ENCODE peak calls at places on chromosome 5, in six cellular contexts. F is A549, D is K562, Y is endothelial cell of umbilical vein, C is HepG2, I is GM12878. X is an unnamed sample.

GRCh38 chr5:58133631-58134296 is 326.1 kb downstream of the PLK2 start:
- DNase-seq in F (no peak), D (no peak), C (no peak), Y (peak), I (no peak), X (no peak)

GRCh38 chr5:83172655-83173054 is 95.3 kb downstream of the XRCC4 start:
- DNase-seq in Y (peak), I (no peak), C (no peak), D (no peak), F (no peak), X (no peak)

GRCh38 chr5:71778678-71779276 is 59.7 kb downstream of the CARTPT start:
- DNase-seq in D (no peak), C (peak), Y (no peak), F (peak), I (no peak), X (peak)

GRCh38 chr5:154308457-154309360 is 118.2 kb downstream of the GALNT10 start:
- DNase-seq in Y (peak), C (no peak), F (peak), I (no peak), D (no peak), X (no peak)

GRCh38 chr5:61228691-61229280 is 66.5 kb upstream of the SMIM15 start:
- DNase-seq in I (no peak), D (no peak), C (no peak), Y (peak), F (no peak), X (peak)

GRCh38 chr5:89436464-89436863 is 553.5 kb upstream of the MEF2C start:
- DNase-seq in I (peak), C (no peak), Y (no peak), D (no peak), F (no peak), X (no peak)

GRCh38 chr5:56693220-56693579 is 122.1 kb upstream of the MAP3K1 start:
- DNase-seq in F (no peak), C (no peak), I (no peak), D (peak), Y (no peak), X (peak)

GRCh38 chr5:173817561-173817960 is 70.6 kb upstream of the CPEB4 start:
- DNase-seq in F (no peak), C (no peak), I (no peak), D (no peak), Y (no peak), X (peak)

GRCh38 chr5:119032653-119033052 is 38.2 kb upstream of the DMXL1 start:
- DNase-seq in Y (no peak), C (no peak), F (no peak), D (no peak), I (peak), X (no peak)

GRCh38 chr5:163424836-163425235 is 12.6 kb upstream of the CCNG1 start:
- DNase-seq in F (no peak), D (no peak), I (no peak), C (no peak), Y (no peak), X (no peak)

GRCh38 chr5:39714036-39714698 is 289.4 kb upstream of the DAB2 start:
- DNase-seq in I (peak), Y (peak), C (peak), F (peak), D (peak), X (peak)

GRCh38 chr5:143154495-143155375 is 248.8 kb downstream of the NR3C1 start:
- DNase-seq in F (no peak), I (no peak), C (no peak), D (no peak), Y (no peak), X (no peak)

GRCh38 chr5:58135571-58136335 is 324.1 kb downstream of the PLK2 start:
- DNase-seq in Y (no peak), I (no peak), C (no peak), D (no peak), F (no peak), X (no peak)

GRCh38 chr5:72829707-72830106 is 13.2 kb downstream of the TNPO1 start:
- DNase-seq in Y (no peak), I (no peak), D (no peak), C (no peak), F (no peak), X (no peak)

DNA sequence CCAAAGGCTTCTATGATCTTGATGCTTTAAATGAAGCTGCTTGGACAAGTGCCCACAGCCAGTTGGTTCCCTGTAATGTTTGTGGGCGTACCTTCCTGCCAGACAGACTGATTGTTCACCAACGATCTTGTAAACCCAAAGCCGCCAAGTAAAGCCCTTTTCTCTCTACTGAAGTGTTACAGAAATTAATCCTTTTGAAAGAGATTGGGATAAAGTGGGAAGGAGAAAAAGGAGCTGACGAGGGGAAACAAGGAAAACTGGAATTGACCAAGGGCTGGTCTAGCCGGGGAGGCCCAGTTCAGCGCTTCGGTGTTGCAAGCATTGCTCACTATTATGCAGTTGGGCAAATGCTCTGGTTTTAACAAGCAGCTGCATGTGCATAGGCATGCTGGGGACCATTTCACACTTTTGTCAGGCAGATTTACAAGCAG is 53.2 kb downstream of the ZNF474 start:
- DNase-seq in F (no peak), D (no peak), Y (peak), I (no peak), C (no peak), X (no peak)
- TF ChIP-seq MYC in F (no peak), D (no peak), Y (no peak), I (no peak), C (no peak), X (no peak)

GRCh38 chr5:14873790-14874189 is 2.2 kb upstream of the ANKH start:
- DNase-seq in D (no peak), Y (no peak), I (no peak), C (no peak), F (no peak), X (no peak)

GRCh38 chr5:14871573-14872069 is at the start of gene ANKH:
- DNase-seq in I (no peak), F (peak), C (peak), D (peak), Y (peak), X (peak)

GRCh38 chr5:14871084-14871572 is 450 bp downstream of the ANKH start:
- DNase-seq in F (no peak), Y (peak), C (no peak), D (peak), I (no peak), X (peak)

GRCh38 chr5:14873093-14873492 is 1.5 kb upstream of the ANKH start:
- DNase-seq in C (no peak), D (no peak), I (no peak), F (no peak), Y (no peak), X (no peak)

DNA sequence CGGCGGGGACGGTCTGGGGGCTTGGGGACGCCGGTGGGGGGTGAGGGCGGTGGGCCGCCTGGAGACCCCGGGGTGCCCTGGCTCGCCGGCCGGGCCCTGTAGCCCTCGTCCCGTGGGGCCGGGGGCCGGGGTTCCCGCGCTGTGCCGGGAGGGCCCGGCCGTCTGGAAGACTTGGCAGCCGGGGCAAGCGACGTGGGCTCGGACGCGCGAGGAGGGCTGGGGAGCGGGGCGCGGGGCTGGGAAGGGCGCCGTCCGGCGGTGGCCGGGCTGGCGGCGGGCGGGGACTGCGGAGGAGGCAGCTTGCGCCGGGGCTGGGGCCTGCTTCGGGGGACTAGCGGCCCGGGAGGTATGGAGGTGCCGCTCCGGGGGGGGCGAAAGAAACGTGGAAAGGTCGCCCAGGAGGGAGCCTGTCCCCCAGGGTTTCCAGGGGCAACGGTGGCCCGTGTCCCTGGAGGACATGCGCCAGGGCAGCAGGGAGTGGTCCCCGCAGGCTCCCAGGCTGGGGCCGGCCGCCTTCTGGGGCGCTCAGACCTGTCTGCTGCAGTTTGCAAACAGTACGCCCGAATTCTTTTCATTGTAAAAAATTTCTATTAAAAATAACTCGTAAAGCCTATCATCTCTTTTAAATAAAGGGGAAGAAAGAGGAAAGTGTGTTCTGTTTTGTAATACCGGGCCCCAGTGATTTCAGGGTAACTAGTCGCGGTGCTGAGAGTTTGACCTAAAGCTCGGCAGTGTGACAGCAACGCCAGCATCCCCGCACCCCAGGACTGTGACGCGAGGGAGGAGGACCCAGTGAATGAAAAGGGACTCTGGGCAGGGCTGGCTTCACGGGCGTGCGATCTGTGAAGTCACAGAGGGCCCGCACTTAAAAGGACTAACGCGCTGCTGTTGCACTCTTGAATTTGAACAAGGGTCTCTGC is 752 bp upstream of the ANKH start:
- DNase-seq in I (no peak), C (peak), Y (peak), F (peak), D (peak), X (peak)
- TF ChIP-seq MYC in I (no peak), C (no peak), Y (no peak), F (no peak), D (no peak), X (no peak)

GRCh38 chr5:1896602-1897376 is 14.1 kb upstream of the IRX4 start:
- DNase-seq in C (no peak), D (no peak), F (no peak), Y (no peak), I (no peak), X (no peak)

GRCh38 chr5:1895771-1896420 is 13.2 kb upstream of the IRX4 start:
- DNase-seq in D (no peak), I (no peak), Y (no peak), F (no peak), C (no peak), X (no peak)

GRCh38 chr5:1897386-1897785 is 14.7 kb upstream of the IRX4 start:
- DNase-seq in C (no peak), I (no peak), F (no peak), Y (no peak), D (no peak), X (no peak)

GRCh38 chr5:1899201-1899600 is 16.5 kb upstream of the IRX4 start:
- DNase-seq in D (no peak), C (no peak), I (no peak), F (no peak), Y (no peak), X (no peak)

DNA sequence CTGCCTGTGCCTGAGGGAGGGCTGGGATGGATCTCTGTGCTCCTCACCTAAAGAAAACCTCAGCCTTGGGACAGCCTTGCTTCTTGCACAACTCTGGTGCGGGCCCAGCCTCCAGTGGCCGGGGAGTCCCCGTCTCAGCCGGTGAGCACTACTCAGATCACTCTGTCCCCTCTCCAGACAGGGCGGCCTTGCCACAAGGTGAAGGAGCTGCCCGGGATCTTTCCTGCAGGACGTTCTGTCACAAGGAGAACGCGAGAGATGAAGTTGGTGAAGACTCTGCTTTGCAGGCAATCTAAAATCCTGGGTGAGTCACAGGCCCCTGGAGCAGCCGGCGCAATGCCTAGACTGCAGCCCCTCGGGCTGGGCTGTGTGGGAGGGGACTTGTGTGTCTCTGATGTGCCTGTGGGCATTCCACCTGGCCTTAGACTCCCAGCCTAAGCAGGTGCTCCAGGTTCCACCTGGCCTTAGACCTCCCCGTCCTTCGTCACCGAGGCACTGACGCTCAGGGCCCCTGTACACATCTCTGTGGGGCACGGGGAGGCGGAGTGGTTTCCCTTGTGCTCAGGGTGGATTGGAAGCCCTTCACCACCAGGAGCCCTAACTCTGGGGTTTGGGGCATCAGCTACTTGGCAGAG is 15.2 kb upstream of the IRX4 start:
- DNase-seq in F (no peak), I (no peak), D (no peak), Y (no peak), C (no peak), X (no peak)
- TF ChIP-seq MYC in F (no peak), I (no peak), D (no peak), Y (no peak), C (no peak), X (no peak)

GRCh38 chr5:149581931-149582768 is 852 bp downstream of the ARHGEF37 start:
- DNase-seq in C (no peak), F (no peak), Y (peak), I (no peak), D (no peak), X (no peak)
- TF ChIP-seq MYC in C (no peak), F (no peak), Y (no peak), I (no peak), D (no peak), X (no peak)

GRCh38 chr5:117681855-117682254 is 1107.2 kb upstream of the SEMA6A start:
- DNase-seq in D (no peak), C (no peak), Y (no peak), I (no peak), F (no peak), X (no peak)

GRCh38 chr5:117682416-117682815 is 1107.8 kb upstream of the SEMA6A start:
- DNase-seq in Y (no peak), D (no peak), F (no peak), C (no peak), I (no peak), X (no peak)

GRCh38 chr5:117679046-117679445 is 1104.4 kb upstream of the SEMA6A start:
- DNase-seq in C (no peak), F (no peak), D (no peak), I (no peak), Y (no peak), X (no peak)

GRCh38 chr5:117680421-117680820 is 1105.8 kb upstream of the SEMA6A start:
- DNase-seq in C (no peak), D (no peak), Y (no peak), I (no peak), F (no peak), X (no peak)

DNA sequence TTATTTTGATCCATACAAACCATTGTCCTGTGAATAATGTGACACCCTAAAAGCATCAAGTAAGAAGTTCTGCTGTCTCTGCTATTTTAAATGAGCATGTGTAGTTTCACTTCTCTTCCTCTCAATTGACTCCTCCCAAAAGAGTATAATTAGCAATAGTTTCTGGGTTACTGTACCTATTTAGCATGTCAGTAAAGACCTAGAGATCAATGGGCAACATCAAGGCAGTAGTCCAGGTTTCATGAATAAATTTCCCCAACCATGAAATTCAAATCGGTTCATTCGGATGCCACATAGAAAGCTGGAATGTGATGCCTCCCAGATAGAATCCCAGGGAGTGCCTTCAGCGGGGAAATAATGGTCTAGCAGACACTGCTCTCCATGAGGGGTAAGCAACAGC is 1106.8 kb upstream of the SEMA6A start:
- DNase-seq in F (no peak), I (no peak), C (no peak), D (no peak), Y (no peak), X (no peak)
- TF ChIP-seq MYC in F (no peak), I (no peak), C (no peak), D (no peak), Y (no peak), X (no peak)

GRCh38 chr5:152560508-152561137 is 155.5 kb upstream of the NMUR2 start:
- DNase-seq in I (no peak), C (peak), F (peak), D (peak), Y (peak), X (peak)
- TF ChIP-seq MYC in I (no peak), C (no peak), F (no peak), D (no peak), Y (no peak), X (no peak)

DNA sequence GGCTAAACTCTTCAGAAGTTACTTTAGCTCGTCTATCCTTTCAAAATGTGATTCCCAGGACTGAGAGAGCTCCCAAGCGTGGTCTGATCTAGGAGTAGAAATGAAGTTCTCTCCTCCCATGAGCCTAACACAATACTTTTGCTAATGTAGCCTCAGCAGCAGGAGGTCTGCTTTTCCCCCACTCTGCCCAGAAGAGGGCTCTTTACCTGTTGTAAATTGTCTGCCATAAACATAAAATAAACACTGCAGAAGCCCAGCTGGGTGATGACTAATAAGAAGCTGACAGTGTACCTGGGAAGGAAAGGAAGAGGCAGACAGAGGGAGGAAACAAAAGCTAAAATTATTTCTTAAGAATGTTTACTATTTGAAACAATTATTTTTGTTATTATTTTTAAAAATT is 15.4 kb downstream of the SLC36A3 start:
- DNase-seq in D (peak), I (no peak), C (peak), F (no peak), Y (no peak), X (peak)
- TF ChIP-seq MYC in D (no peak), I (no peak), C (no peak), F (no peak), Y (no peak), X (no peak)

GRCh38 chr5:27403248-27403882 is 365.0 kb upstream of the CDH9 start:
- DNase-seq in D (no peak), Y (no peak), I (no peak), C (no peak), F (peak), X (no peak)
- TF ChIP-seq MYC in D (no peak), Y (no peak), I (no peak), C (no peak), F (no peak), X (no peak)

GRCh38 chr5:150621301-150621700 is 19.2 kb upstream of the SYNPO start:
- DNase-seq in D (no peak), I (no peak), F (no peak), C (no peak), Y (no peak), X (no peak)
- TF ChIP-seq MYC in D (no peak), I (no peak), F (no peak), C (no peak), Y (no peak), X (no peak)

DNA sequence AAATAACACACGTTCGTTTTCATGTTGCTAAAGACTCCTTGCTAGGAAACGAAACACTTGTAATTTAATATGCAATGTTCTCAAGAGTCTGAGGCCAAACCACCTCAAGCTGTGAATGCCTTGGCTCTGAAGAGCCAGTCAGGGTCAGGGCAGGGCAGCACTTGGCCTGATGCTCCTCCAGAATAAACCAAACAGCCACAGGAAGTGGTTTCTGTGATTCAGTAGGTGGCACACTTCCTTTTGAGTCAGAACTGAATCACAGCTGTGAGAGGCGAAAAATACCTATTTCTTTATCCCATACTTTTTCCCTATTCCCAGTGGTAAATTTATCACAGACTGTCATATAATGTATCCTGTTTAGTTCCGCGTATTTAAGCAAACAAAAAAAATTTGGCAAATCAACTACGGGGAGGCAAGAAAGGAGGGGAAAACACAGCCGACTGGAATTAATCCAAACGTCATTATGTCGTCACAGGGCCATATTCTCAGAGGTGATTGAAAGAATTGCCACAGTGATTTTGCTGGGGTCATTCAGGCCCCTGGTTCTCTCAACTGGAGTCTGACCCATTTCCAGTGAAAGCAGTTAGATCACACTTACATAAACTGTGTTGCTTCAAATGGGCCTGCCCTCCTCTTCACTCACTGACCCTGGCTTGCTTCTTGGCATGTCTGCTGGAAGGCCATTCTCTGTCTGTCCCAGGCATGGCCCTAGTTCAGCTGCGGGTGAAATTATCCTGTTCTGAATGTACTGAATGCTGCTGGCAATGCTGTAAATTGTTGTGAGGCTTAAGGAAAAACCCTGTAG is 71.2 kb downstream of the ARRDC3 start:
- DNase-seq in I (peak), F (peak), D (no peak), C (peak), Y (peak), X (peak)
- TF ChIP-seq MYC in I (no peak), F (no peak), D (no peak), C (no peak), Y (no peak), X (no peak)

X was measured in NB4.